ENCODE peak calls at places on chromosomes 5 and 9, in nine cellular contexts. A is stimulated activated effector memory CD8-positive, alpha-beta T cell treated with anti-CD3 and anti-CD28 coated beads, Interleukin-12 subunit alpha, Interleukin-12 subunit beta, amount 100 ng/mL, for 72 hours; W is NCI-H1092; D is hypothalamus; B is stimulated activated CD8-positive, alpha-beta memory T cell treated with anti-CD3 and anti-CD28 coated beads, Interleukin-4, amount 100 ng/mL, for 1 hour; S is CD4-positive, alpha-beta T cell; Q is AG10803; L is activated naive CD8-positive, alpha-beta T cell treated with anti-CD3 and anti-CD28 coated beads, Interleukin-2, amount 10 ng/mL, durations not matched to agents 7 days and 5 days; O is activated CD4-positive, alpha-beta T cell treated with anti-CD3 and anti-CD28 coated beads for 48 hours. I is an unnamed sample.

GRCh38 chr9:80968611-80969010 is 720.7 kb downstream of the TLE1 start:
- DNase-seq in A (no peak), W (no peak), D (no peak), B (no peak), S (no peak), Q (peak; percentile 18), L (no peak), O (no peak), I (no peak)

GRCh38 chr9:100104314-100104713 is 5.3 kb downstream of the INVS start:
- DNase-seq in A (no peak), W (no peak), D (no peak), B (no peak), S (no peak), Q (peak; percentile 12), L (no peak), O (peak; percentile 18), I (no peak)

GRCh38 chr9:87883274-87883673 is 597 bp downstream of the SPATA31E1 start:
- DNase-seq in A (no peak), W (no peak), D (no peak), B (no peak), S (no peak), Q (no peak), L (no peak), O (no peak), I (no peak)

GRCh38 chr9:89996717-89997116 is 391.9 kb downstream of the GADD45G start:
- DNase-seq in A (no peak), W (no peak), D (no peak), B (no peak), S (no peak), Q (no peak), L (no peak), O (peak; percentile 15), I (no peak)

GRCh38 chr5:179875741-179876667 is 17.4 kb upstream of the MRNIP start:
- DNase-seq in A (no peak), W (no peak), D (no peak), B (no peak), S (no peak), Q (no peak), L (no peak), O (no peak), I (no peak)

GRCh38 chr5:74390306-74390637 is 250.3 kb downstream of the ENC1 start:
- DNase-seq in A (no peak), W (no peak), D (no peak), B (no peak), S (no peak), Q (no peak), L (no peak), O (no peak), I (no peak)

GRCh38 chr9:34047864-34048729 is 590 bp downstream of the UBAP2 start:
- DNase-seq in A (no peak), W (peak; percentile 50), D (no peak), B (peak; percentile 31), S (peak; percentile 49), Q (no peak), L (no peak), O (peak; percentile 73), I (no peak)

GRCh38 chr5:16057277-16057676 is 122.3 kb downstream of the MARCHF11 start:
- DNase-seq in A (no peak), W (no peak), D (no peak), B (no peak), S (no peak), Q (peak; percentile 53), L (no peak), O (no peak), I (no peak)

GRCh38 chr5:33549982-33550567 is 109.3 kb downstream of the TARS1 start:
- DNase-seq in A (no peak), W (no peak), D (no peak), B (no peak), S (no peak), Q (no peak), L (no peak), O (no peak), I (no peak)

GRCh38 chr5:179300834-179301233 is 44.4 kb downstream of the ADAMTS2 start:
- DNase-seq in A (no peak), W (no peak), D (no peak), B (no peak), S (no peak), Q (no peak), L (no peak), O (no peak), I (no peak)

GRCh38 chr5:61534481-61535267 is 202.6 kb downstream of the ZSWIM6 start:
- DNase-seq in A (peak; percentile 66), W (no peak), D (no peak), B (no peak), S (no peak), Q (no peak), L (no peak), O (no peak), I (no peak)